ENCODE peak calls at places on chromosomes 2 and 18, in four cellular contexts. M is Daoy, O is skeletal muscle cell, X is coronary artery. D is an unnamed sample.

GRCh38 chr2:156400704-156401678 is 35.2 kb upstream of the GPD2 start:
- DNase-seq in M (peak), O (peak), X (no peak), D (no peak)

GRCh38 chr2:20642026-20642971 is 8.6 kb downstream of the HS1BP3 start:
- DNase-seq in M (peak), O (no peak), X (peak), D (no peak)

GRCh38 chr2:201909961-201910361 is 103.6 kb downstream of the CDK15 start:
- DNase-seq in M (peak), O (peak), X (no peak), D (no peak)

GRCh38 chr2:133733856-133734255 is 165.6 kb upstream of the NCKAP5 start:
- DNase-seq in M (peak), O (peak), X (no peak), D (no peak)

GRCh38 chr18:14978962-14979535 is 231.1 kb downstream of the ANKRD30B start:
- DNase-seq in M (peak), O (no peak), X (no peak), D (no peak)

GRCh38 chr2:71291398-71291797 is 40.2 kb upstream of the ZNF638 start:
- DNase-seq in M (no peak), O (no peak), X (no peak), D (no peak)

GRCh38 chr2:216404010-216404618 is 8.2 kb upstream of the SMARCAL1 start:
- DNase-seq in M (peak), O (no peak), X (no peak), D (no peak)

GRCh38 chr18:35810505-35810904 is 162.0 kb upstream of the RMP24 start:
- DNase-seq in M (no peak), O (no peak), X (no peak), D (no peak)

GRCh38 chr2:235946590-235946989 is 221.6 kb downstream of the GBX2 start:
- DNase-seq in M (no peak), O (no peak), X (no peak), D (no peak)

GRCh38 chr18:68148862-68149261 is 566.0 kb downstream of the TMX3 start:
- DNase-seq in M (no peak), O (no peak), X (no peak), D (no peak)

GRCh38 chr2:152718909-152719645 is 657 bp downstream of the ARL6IP6 start:
- DNase-seq in M (peak), O (no peak), X (no peak), D (no peak)

GRCh38 chr2:51795248-51795888 is 763.4 kb upstream of the NRXN1 start:
- DNase-seq in M (no peak), O (no peak), X (no peak), D (no peak)

GRCh38 chr2:170462433-170463205 is 252.5 kb upstream of the SP5 start:
- DNase-seq in M (no peak), O (no peak), X (no peak), D (no peak)

GRCh38 chr2:16621348-16621747 is 44.3 kb downstream of the CYRIA start:
- DNase-seq in M (no peak), O (no peak), X (no peak), D (no peak)

GRCh38 chr2:174035981-174036742 is 71.0 kb upstream of the SP3 start:
- DNase-seq in M (peak), O (no peak), X (no peak), D (peak)

GRCh38 chr2:23487735-23488492 is 102.9 kb downstream of the KLHL29 start:
- DNase-seq in M (peak), O (peak), X (no peak), D (no peak)

GRCh38 chr2:233118601-233119000 is 58.5 kb downstream of the INPP5D start:
- DNase-seq in M (no peak), O (no peak), X (no peak), D (no peak)

GRCh38 chr2:75932996-75933395 is 222.3 kb upstream of the GCFC2 start:
- DNase-seq in M (no peak), O (no peak), X (no peak), D (no peak)

GRCh38 chr2:160062283-160063005 is at the start of gene PLA2R1:
- DNase-seq in M (peak), O (no peak), X (peak), D (no peak)